ENCODE peak calls at places on chromosomes 12 and 14, in nine cellular contexts. R is tibial nerve, K is BE2C, M is T47D, D is thoracic aorta, Y is EL, P is DMS 273 treated with DMSO at 0.1 percent for 48 hours, V is esophagus muscularis mucosa, I is stomach. O is an unnamed sample.

GRCh38 chr14:99122521-99123125 is 149.4 kb downstream of the BCL11B start:
- DNase-seq in R (no peak), K (no peak), M (no peak), D (no peak), Y (no peak), P (no peak), V (peak), I (no peak), O (no peak)

GRCh38 chr12:60148109-60148508 is 552.3 kb downstream of the SLC16A7 start:
- DNase-seq in R (no peak), K (no peak), M (no peak), D (no peak), Y (peak), P (no peak), V (no peak), I (no peak), O (peak)

GRCh38 chr12:125110641-125111360 is 45.6 kb downstream of the AACS start:
- DNase-seq in R (no peak), K (no peak), M (no peak), D (no peak), Y (no peak), P (no peak), V (no peak), I (no peak), O (peak)

GRCh38 chr12:64679487-64679983 is 69.2 kb downstream of the RASSF3 start:
- DNase-seq in R (peak), K (no peak), M (peak), D (peak), Y (peak), P (no peak), V (no peak), I (peak), O (no peak)

GRCh38 chr14:102907980-102908730 is 14.3 kb upstream of the AMN start:
- DNase-seq in R (no peak), K (no peak), M (no peak), D (no peak), Y (no peak), P (no peak), V (no peak), I (no peak), O (no peak)

GRCh38 chr12:24608637-24609285 is 340.1 kb downstream of the BCAT1 start:
- DNase-seq in R (no peak), K (no peak), M (no peak), D (no peak), Y (peak), P (no peak), V (no peak), I (no peak), O (no peak)

GRCh38 chr12:120710805-120711296 is 593 bp downstream of the UNC119B start:
- DNase-seq in R (no peak), K (peak), M (peak), D (no peak), Y (no peak), P (no peak), V (no peak), I (no peak), O (peak)

GRCh38 chr12:125249066-125249824 is 184.0 kb downstream of the AACS start:
- DNase-seq in R (no peak), K (no peak), M (no peak), D (no peak), Y (no peak), P (no peak), V (no peak), I (no peak), O (no peak)

GRCh38 chr14:79576434-79576833 is 634.9 kb downstream of the DIO2 start:
- DNase-seq in R (no peak), K (no peak), M (no peak), D (no peak), Y (no peak), P (no peak), V (no peak), I (no peak), O (no peak)

O was measured in mesenchymal stem cell.